ENCODE peak calls at places on chromosomes 4 and X, in seven cellular contexts. One of them, this sample, is unnamed.

GRCh38 chr4:99087887-99088484 is 602 bp downstream of the ADH5 start:
- DNase-seq in NCI-H226: peak; percentile 1
- DNase-seq in hippocampal formation: peak; percentile 68
- DNase-seq in body of pancreas: peak; percentile 80
- DNase-seq in NCI-H82: peak; percentile 49
- DNase-seq in fibroblast of pulmonary artery: peak; percentile 91
- DNase-seq in amniotic stem cell: peak; percentile 62
- DNase-seq in this sample: peak; percentile 91

GRCh38 chr4:16897991-16898827 is at the start of gene LDB2:
- DNase-seq in hippocampal formation: peak; percentile 54
- DNase-seq in NCI-H226: no peak
- DNase-seq in fibroblast of pulmonary artery: peak; percentile 86
- DNase-seq in amniotic stem cell: peak; percentile 40
- DNase-seq in body of pancreas: peak; percentile 53
- DNase-seq in NCI-H82: no peak
- DNase-seq in this sample: no peak

GRCh38 chr4:143282170-143282760 is 54.4 kb upstream of the GAB1 start:
- DNase-seq in NCI-H82: peak; percentile 94
- DNase-seq in fibroblast of pulmonary artery: no peak
- DNase-seq in NCI-H226: no peak
- DNase-seq in hippocampal formation: no peak
- DNase-seq in amniotic stem cell: no peak
- DNase-seq in body of pancreas: no peak
- DNase-seq in this sample: no peak

GRCh38 chr4:152784490-152785195 is 4.9 kb downstream of the ARFIP1 start:
- DNase-seq in body of pancreas: no peak
- DNase-seq in fibroblast of pulmonary artery: peak; percentile 54
- DNase-seq in hippocampal formation: no peak
- DNase-seq in NCI-H226: peak; percentile 7
- DNase-seq in amniotic stem cell: peak; percentile 14
- DNase-seq in NCI-H82: peak; percentile 90
- DNase-seq in this sample: peak; percentile 66

GRCh38 chrX:9677098-9677739 is 88.4 kb downstream of the GPR143 start:
- DNase-seq in fibroblast of pulmonary artery: peak; percentile 61
- DNase-seq in body of pancreas: no peak
- DNase-seq in amniotic stem cell: no peak
- DNase-seq in NCI-H82: no peak
- DNase-seq in hippocampal formation: no peak
- DNase-seq in NCI-H226: no peak
- DNase-seq in this sample: no peak

GRCh38 chr4:1300466-1301455 is 11.1 kb downstream of the MAEA start:
- DNase-seq in NCI-H82: no peak
- DNase-seq in fibroblast of pulmonary artery: peak; percentile 72
- DNase-seq in hippocampal formation: peak; percentile 15
- DNase-seq in amniotic stem cell: no peak
- DNase-seq in body of pancreas: peak; percentile 31
- DNase-seq in NCI-H226: peak; percentile 97
- DNase-seq in this sample: peak; percentile 97

GRCh38 chr4:1215347-1216075 is 33.4 kb downstream of the CTBP1 start:
- DNase-seq in NCI-H226: no peak
- DNase-seq in amniotic stem cell: no peak
- DNase-seq in NCI-H82: no peak
- DNase-seq in fibroblast of pulmonary artery: no peak
- DNase-seq in hippocampal formation: no peak
- DNase-seq in body of pancreas: no peak
- DNase-seq in this sample: no peak

GRCh38 chr4:2962099-2962455 is 1.1 kb downstream of the NOP14 start:
- DNase-seq in hippocampal formation: no peak
- DNase-seq in NCI-H82: peak; percentile 50
- DNase-seq in body of pancreas: no peak
- DNase-seq in amniotic stem cell: no peak
- DNase-seq in fibroblast of pulmonary artery: no peak
- DNase-seq in NCI-H226: no peak
- DNase-seq in this sample: no peak

GRCh38 chrX:150229030-150229429 is 134.1 kb upstream of the MAMLD1 start:
- DNase-seq in fibroblast of pulmonary artery: no peak
- DNase-seq in NCI-H82: no peak
- DNase-seq in amniotic stem cell: no peak
- DNase-seq in hippocampal formation: no peak
- DNase-seq in NCI-H226: no peak
- DNase-seq in body of pancreas: no peak
- DNase-seq in this sample: no peak

GRCh38 chr4:163748474-163748873 is 254.0 kb downstream of the TMA16 start:
- DNase-seq in amniotic stem cell: no peak
- DNase-seq in hippocampal formation: no peak
- DNase-seq in fibroblast of pulmonary artery: no peak
- DNase-seq in NCI-H82: peak; percentile 40
- DNase-seq in NCI-H226: peak; percentile 35
- DNase-seq in body of pancreas: no peak
- DNase-seq in this sample: no peak

GRCh38 chrX:141301017-141301416 is 58.7 kb upstream of the SPANXC start:
- DNase-seq in NCI-H226: no peak
- DNase-seq in NCI-H82: no peak
- DNase-seq in body of pancreas: no peak
- DNase-seq in hippocampal formation: no peak
- DNase-seq in fibroblast of pulmonary artery: no peak
- DNase-seq in amniotic stem cell: no peak
- DNase-seq in this sample: no peak

GRCh38 chr4:110680217-110680616 is 57.3 kb upstream of the PITX2 start:
- DNase-seq in NCI-H82: no peak
- DNase-seq in amniotic stem cell: no peak
- DNase-seq in fibroblast of pulmonary artery: no peak
- DNase-seq in hippocampal formation: no peak
- DNase-seq in NCI-H226: no peak
- DNase-seq in body of pancreas: no peak
- DNase-seq in this sample: no peak

GRCh38 chr4:39528056-39528465 is 822 bp upstream of the UGDH start:
- DNase-seq in NCI-H226: peak; percentile 70
- DNase-seq in body of pancreas: no peak
- DNase-seq in NCI-H82: peak; percentile 69
- DNase-seq in fibroblast of pulmonary artery: peak; percentile 75
- DNase-seq in hippocampal formation: no peak
- DNase-seq in amniotic stem cell: peak; percentile 77
- DNase-seq in this sample: peak; percentile 95

GRCh38 chr4:10866691-10867090 is 182.1 kb upstream of the CLNK start:
- DNase-seq in hippocampal formation: no peak
- DNase-seq in NCI-H82: peak; percentile 49
- DNase-seq in amniotic stem cell: no peak
- DNase-seq in fibroblast of pulmonary artery: no peak
- DNase-seq in NCI-H226: no peak
- DNase-seq in body of pancreas: no peak
- DNase-seq in this sample: peak; percentile 32

GRCh38 chr4:98586634-98587354 is 71.6 kb downstream of the TSPAN5 start:
- DNase-seq in NCI-H82: peak; percentile 83
- DNase-seq in NCI-H226: no peak
- DNase-seq in body of pancreas: no peak
- DNase-seq in amniotic stem cell: no peak
- DNase-seq in fibroblast of pulmonary artery: no peak
- DNase-seq in hippocampal formation: peak; percentile 61
- DNase-seq in this sample: no peak

GRCh38 chr4:139817657-139818452 is 152.2 kb downstream of the MGST2 start:
- DNase-seq in fibroblast of pulmonary artery: no peak
- DNase-seq in NCI-H226: no peak
- DNase-seq in hippocampal formation: no peak
- DNase-seq in NCI-H82: no peak
- DNase-seq in body of pancreas: no peak
- DNase-seq in amniotic stem cell: no peak
- DNase-seq in this sample: no peak

GRCh38 chrX:96729053-96729452 is 44.4 kb downstream of the DIAPH2 start:
- DNase-seq in amniotic stem cell: no peak
- DNase-seq in body of pancreas: no peak
- DNase-seq in fibroblast of pulmonary artery: no peak
- DNase-seq in NCI-H226: no peak
- DNase-seq in NCI-H82: no peak
- DNase-seq in hippocampal formation: no peak
- DNase-seq in this sample: no peak

This sample was measured in osteoblast.